ENCODE peak calls at places on chromosomes 4 and X, in four cellular contexts. One of them, this sample, is unnamed.

GRCh38 chr4:128859887-128860774 is 50.6 kb downstream of the JADE1 start:
- DNase-seq in IMR-90: peak
- DNase-seq in mesendoderm: no peak
- DNase-seq in H9: no peak
- DNase-seq in this sample: no peak

GRCh38 chrX:37921758-37922157 is 74.4 kb upstream of the DYNLT3 start:
- DNase-seq in H9: no peak
- DNase-seq in mesendoderm: no peak
- DNase-seq in IMR-90: peak
- DNase-seq in this sample: no peak

GRCh38 chr4:98945297-98945850 is 16.4 kb upstream of the EIF4E start:
- DNase-seq in IMR-90: no peak
- DNase-seq in mesendoderm: no peak
- DNase-seq in H9: no peak
- DNase-seq in this sample: no peak

GRCh38 chr4:135418353-135418752 is 1216.8 kb upstream of the PABPC4L start:
- DNase-seq in H9: peak
- DNase-seq in IMR-90: peak
- DNase-seq in mesendoderm: peak
- DNase-seq in this sample: no peak

GRCh38 chr4:2940267-2941137 is 22.7 kb downstream of the NOP14 start:
- DNase-seq in H9: no peak
- DNase-seq in mesendoderm: no peak
- DNase-seq in IMR-90: no peak
- DNase-seq in this sample: no peak

GRCh38 chr4:181161669-181162068 is 1081.5 kb upstream of the TENM3 start:
- DNase-seq in H9: no peak
- DNase-seq in mesendoderm: no peak
- DNase-seq in IMR-90: no peak
- DNase-seq in this sample: no peak

GRCh38 chr4:47213971-47214370 is 182.6 kb downstream of the GABRB1 start:
- DNase-seq in mesendoderm: no peak
- DNase-seq in H9: no peak
- DNase-seq in IMR-90: peak
- DNase-seq in this sample: no peak

GRCh38 chrX:111040377-111041017 is 55.5 kb upstream of the PAK3 start:
- DNase-seq in H9: no peak
- DNase-seq in IMR-90: peak
- DNase-seq in mesendoderm: no peak
- DNase-seq in this sample: no peak

GRCh38 chrX:13029341-13029740 is 15.1 kb downstream of the FAM9C start:
- DNase-seq in mesendoderm: peak
- DNase-seq in H9: peak
- DNase-seq in IMR-90: peak
- DNase-seq in this sample: no peak

GRCh38 chr4:84237008-84237407 is 262.1 kb downstream of the NKX6-1 start:
- DNase-seq in H9: no peak
- DNase-seq in IMR-90: no peak
- DNase-seq in mesendoderm: no peak
- DNase-seq in this sample: no peak

GRCh38 chr4:188015025-188015778 is 19.6 kb downstream of the ZFP42 start:
- DNase-seq in H9: no peak
- DNase-seq in IMR-90: no peak
- DNase-seq in mesendoderm: peak
- DNase-seq in this sample: no peak

GRCh38 chr4:61590881-61591280 is 390.8 kb downstream of the ADGRL3 start:
- DNase-seq in mesendoderm: peak
- DNase-seq in IMR-90: no peak
- DNase-seq in H9: no peak
- DNase-seq in this sample: no peak

GRCh38 chr4:113810906-113811305 is 49.4 kb upstream of the CAMK2D start:
- DNase-seq in H9: no peak
- DNase-seq in mesendoderm: no peak
- DNase-seq in IMR-90: peak
- DNase-seq in this sample: no peak

GRCh38 chrX:84362184-84362838 is 139.9 kb downstream of the HDX start:
- DNase-seq in H9: no peak
- DNase-seq in mesendoderm: no peak
- DNase-seq in IMR-90: peak
- DNase-seq in this sample: no peak

GRCh38 chrX:40755291-40756249 is 20.2 kb upstream of the MED14 start:
- DNase-seq in H9: peak
- DNase-seq in IMR-90: peak
- DNase-seq in mesendoderm: peak
- DNase-seq in this sample: no peak

GRCh38 chr4:40617903-40618302 is 11.8 kb downstream of the RBM47 start:
- DNase-seq in mesendoderm: no peak
- DNase-seq in H9: no peak
- DNase-seq in IMR-90: no peak
- DNase-seq in this sample: no peak

GRCh38 chr4:41204400-41204978 is 9.9 kb downstream of the APBB2 start:
- DNase-seq in IMR-90: peak
- DNase-seq in mesendoderm: peak
- DNase-seq in H9: no peak
- DNase-seq in this sample: no peak

GRCh38 chr4:153112071-153112460 is 92.2 kb upstream of the TRIM2 start:
- DNase-seq in IMR-90: no peak
- DNase-seq in mesendoderm: no peak
- DNase-seq in H9: no peak
- DNase-seq in this sample: no peak

GRCh38 chr4:77859256-77859655 is 3.4 kb upstream of the MRPL1 start:
- DNase-seq in H9: no peak
- DNase-seq in mesendoderm: no peak
- DNase-seq in IMR-90: no peak
- DNase-seq in this sample: no peak

GRCh38 chr4:77861500-77861899 is 1.1 kb upstream of the MRPL1 start:
- DNase-seq in mesendoderm: peak
- DNase-seq in H9: no peak
- DNase-seq in IMR-90: no peak
- DNase-seq in this sample: no peak

GRCh38 chr4:77865259-77865658 is 2.6 kb downstream of the MRPL1 start:
- DNase-seq in IMR-90: no peak
- DNase-seq in mesendoderm: no peak
- DNase-seq in H9: no peak
- DNase-seq in this sample: no peak

DNA sequence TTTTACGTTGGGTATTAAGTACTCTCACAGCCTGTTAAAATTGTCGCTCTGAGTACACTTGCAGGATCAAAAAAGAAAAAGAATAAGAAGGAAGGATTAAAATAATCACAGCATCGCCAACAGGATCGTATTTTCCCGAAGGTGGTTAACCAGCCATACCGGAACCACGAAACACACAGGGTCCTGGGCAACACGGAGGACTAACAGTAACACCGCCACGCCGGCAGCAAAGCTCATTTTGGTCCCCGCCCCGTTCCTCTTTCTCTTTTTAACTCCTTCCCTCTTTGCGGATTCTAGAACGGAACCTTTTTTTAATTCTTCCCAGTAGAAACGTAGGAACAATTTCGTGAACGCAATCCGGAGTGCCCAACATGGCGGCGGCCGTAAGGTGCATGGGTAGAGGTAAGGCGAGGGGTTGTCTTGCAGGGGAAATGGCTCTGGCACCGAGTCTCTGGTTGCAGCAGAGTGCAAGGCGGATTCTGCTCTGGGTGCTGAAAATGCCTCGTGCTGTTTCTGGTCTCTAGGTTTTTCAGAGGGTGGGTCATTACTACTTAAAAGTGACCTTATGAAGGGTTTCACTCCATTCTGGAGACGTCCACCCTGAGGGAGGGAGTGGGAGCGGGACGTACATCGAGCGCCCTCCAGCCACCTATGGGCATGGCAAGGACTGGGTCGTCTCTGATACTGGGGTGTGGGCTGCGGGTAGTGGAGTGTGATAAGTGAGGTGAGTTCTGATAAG is at the start of gene MRPL1:
- DNase-seq in H9: peak
- DNase-seq in IMR-90: peak
- DNase-seq in mesendoderm: peak
- DNase-seq in this sample: peak
- H3K23ac ChIP-seq in H9: no peak
- H3K23ac ChIP-seq in IMR-90: peak
- H3K23ac ChIP-seq in mesendoderm: peak
- H3K23ac ChIP-seq in this sample: no peak

GRCh38 chr4:792729-793108 is 33.2 kb downstream of the CPLX1 start:
- DNase-seq in mesendoderm: no peak
- DNase-seq in H9: no peak
- DNase-seq in IMR-90: no peak
- DNase-seq in this sample: no peak
- H3K23ac ChIP-seq in mesendoderm: no peak
- H3K23ac ChIP-seq in H9: no peak
- H3K23ac ChIP-seq in IMR-90: no peak
- H3K23ac ChIP-seq in this sample: no peak

GRCh38 chr4:122879001-122879400 is 43.4 kb downstream of the NUDT6 start:
- DNase-seq in H9: no peak
- DNase-seq in IMR-90: no peak
- DNase-seq in mesendoderm: no peak
- DNase-seq in this sample: no peak

GRCh38 chr4:122884504-122884903 is 37.9 kb downstream of the NUDT6 start:
- DNase-seq in H9: no peak
- DNase-seq in IMR-90: no peak
- DNase-seq in mesendoderm: no peak
- DNase-seq in this sample: no peak

DNA sequence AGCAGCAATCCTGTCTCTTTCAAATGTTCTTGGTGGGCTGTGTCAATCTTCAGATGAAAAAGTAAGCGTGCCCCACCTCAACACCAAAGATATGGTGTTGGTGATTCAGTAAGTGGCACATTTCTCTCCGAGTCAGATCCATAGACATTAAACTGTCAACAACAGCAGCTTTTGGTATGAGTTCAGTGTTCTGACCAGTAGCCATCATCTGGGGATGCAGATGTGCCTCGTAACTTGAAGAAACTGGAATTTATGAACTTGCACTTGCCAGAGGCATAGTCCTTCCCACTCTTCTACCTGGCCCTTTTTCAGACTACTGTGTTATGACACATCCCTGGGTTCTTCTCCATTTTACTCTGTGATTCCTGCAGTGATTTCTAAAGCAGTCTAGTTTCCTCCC is 39.6 kb downstream of the NUDT6 start:
- DNase-seq in mesendoderm: no peak
- DNase-seq in H9: no peak
- DNase-seq in IMR-90: no peak
- DNase-seq in this sample: no peak
- H3K23ac ChIP-seq in mesendoderm: no peak
- H3K23ac ChIP-seq in H9: no peak
- H3K23ac ChIP-seq in IMR-90: no peak
- H3K23ac ChIP-seq in this sample: no peak

DNA sequence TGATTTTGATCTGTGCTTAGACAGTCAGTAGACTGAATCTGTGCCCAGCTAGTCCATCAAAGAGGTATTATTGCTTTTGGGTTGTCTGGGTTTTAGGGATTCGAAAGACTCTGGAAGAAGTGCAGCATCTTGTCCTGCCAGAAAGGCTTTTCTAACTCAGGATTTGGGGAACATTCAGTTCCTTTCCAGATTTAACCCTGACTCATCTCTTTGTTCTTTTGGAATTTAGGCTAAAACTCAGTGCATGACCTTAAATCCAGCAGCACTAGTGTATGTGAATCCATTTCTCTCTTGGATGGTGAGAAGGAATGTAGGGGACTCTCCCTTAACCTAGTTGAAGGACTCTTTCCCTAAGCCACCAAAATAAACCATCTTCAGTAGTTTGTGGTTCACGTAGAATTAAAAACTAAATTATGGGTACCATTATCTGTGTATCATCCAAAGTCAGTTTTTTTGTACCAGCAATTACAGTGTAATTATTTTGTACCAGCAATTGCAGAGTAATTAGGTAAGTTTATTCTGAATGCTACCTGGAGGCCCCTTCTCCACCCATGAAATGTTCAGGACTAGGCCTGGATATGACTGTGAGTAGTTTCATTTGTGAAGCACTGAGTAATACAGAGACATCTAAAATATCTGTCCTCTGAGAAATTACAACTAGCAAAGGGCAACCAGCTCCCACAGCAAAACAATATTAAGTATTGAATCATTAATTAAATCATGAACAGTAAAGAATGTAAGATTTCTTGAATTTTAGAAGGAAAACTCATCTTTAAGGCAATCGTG is 384.0 kb downstream of the TMA16 start:
- DNase-seq in H9: no peak
- DNase-seq in IMR-90: no peak
- DNase-seq in mesendoderm: no peak
- DNase-seq in this sample: no peak
- H3K23ac ChIP-seq in H9: no peak
- H3K23ac ChIP-seq in IMR-90: no peak
- H3K23ac ChIP-seq in mesendoderm: no peak
- H3K23ac ChIP-seq in this sample: no peak

This sample was measured in H1.